ENCODE peak calls at places on chromosomes 12 and 14, in six cellular contexts. Q is gastrocnemius medialis, U is hepatocyte, N is WERI-Rb-1, Y is chondrocyte, X is BE2C. M is an unnamed sample.

GRCh38 chr12:25970082-25970481 is 11.6 kb downstream of the RASSF8 start:
- DNase-seq in Q (no peak), U (no peak), N (no peak), Y (no peak), X (no peak), M (no peak)

GRCh38 chr12:40921563-40922163 is 229.4 kb downstream of the CNTN1 start:
- DNase-seq in Q (no peak), U (peak), N (no peak), Y (no peak), X (no peak), M (no peak)

GRCh38 chr12:129535351-129535750 is 368.5 kb downstream of the TMEM132D start:
- DNase-seq in Q (no peak), U (peak), N (no peak), Y (no peak), X (no peak), M (no peak)

GRCh38 chr14:91380610-91381371 is 36.8 kb downstream of the CCDC88C start:
- DNase-seq in Q (no peak), U (peak), N (no peak), Y (no peak), X (no peak), M (no peak)

GRCh38 chr14:99179506-99179905 is 92.5 kb downstream of the BCL11B start:
- DNase-seq in Q (no peak), U (no peak), N (no peak), Y (no peak), X (no peak), M (no peak)

GRCh38 chr14:49895480-49895879 is 2.6 kb downstream of the ARF6 start:
- DNase-seq in Q (no peak), U (no peak), N (no peak), Y (no peak), X (no peak), M (no peak)

GRCh38 chr12:133203344-133204263 is 22.3 kb downstream of the ZNF268 start:
- DNase-seq in Q (no peak), U (no peak), N (no peak), Y (no peak), X (no peak), M (no peak)

GRCh38 chr14:106436310-106436905 is 910.0 kb downstream of the TMEM121 start:
- DNase-seq in Q (no peak), U (no peak), N (peak), Y (no peak), X (peak), M (peak)

GRCh38 chr12:110224379-110225304 is 56.4 kb upstream of the ATP2A2 start:
- DNase-seq in Q (peak), U (peak), N (no peak), Y (no peak), X (peak), M (no peak)

GRCh38 chr12:130714091-130714590 is 2.0 kb downstream of the RIMBP2 start:
- DNase-seq in Q (no peak), U (peak), N (no peak), Y (no peak), X (peak), M (no peak)

GRCh38 chr12:19783547-19784444 is 344.5 kb downstream of the AEBP2 start:
- DNase-seq in Q (no peak), U (no peak), N (peak), Y (no peak), X (no peak), M (peak)

GRCh38 chr12:49201595-49202295 is 12.9 kb upstream of the TUBA1A start:
- DNase-seq in Q (no peak), U (peak), N (no peak), Y (no peak), X (peak), M (no peak)

GRCh38 chr14:90905531-90905930 is 89.3 kb upstream of the TTC7B start:
- DNase-seq in Q (no peak), U (no peak), N (no peak), Y (no peak), X (no peak), M (no peak)

GRCh38 chr14:55386037-55386798 is 25.4 kb downstream of the ATG14 start:
- DNase-seq in Q (no peak), U (no peak), N (no peak), Y (no peak), X (no peak), M (no peak)

GRCh38 chr12:65839027-65839426 is 14.7 kb downstream of the HMGA2 start:
- DNase-seq in Q (no peak), U (no peak), N (no peak), Y (no peak), X (no peak), M (no peak)

GRCh38 chr12:80602455-80602854 is 105.0 kb upstream of the MYF6 start:
- DNase-seq in Q (no peak), U (no peak), N (no peak), Y (no peak), X (no peak), M (no peak)

GRCh38 chr12:80607361-80608135 is 99.9 kb upstream of the MYF6 start:
- DNase-seq in Q (no peak), U (no peak), N (no peak), Y (no peak), X (no peak), M (no peak)
- TF ChIP-seq CTCF in Q (no peak), U (no peak), N (no peak), Y (peak), X (peak), M (peak)

GRCh38 chr12:17588968-17589367 is 501.0 kb downstream of the RERGL start:
- DNase-seq in Q (no peak), U (peak), N (peak), Y (no peak), X (peak), M (peak)
- TF ChIP-seq CTCF in Q (no peak), U (peak), N (peak), Y (peak), X (peak), M (peak)

GRCh38 chr12:52585951-52586350 is 12.3 kb upstream of the KRT74 start:
- DNase-seq in Q (no peak), U (no peak), N (no peak), Y (peak), X (no peak), M (no peak)
- TF ChIP-seq CTCF in Q (no peak), U (no peak), N (no peak), Y (no peak), X (no peak), M (no peak)

DNA sequence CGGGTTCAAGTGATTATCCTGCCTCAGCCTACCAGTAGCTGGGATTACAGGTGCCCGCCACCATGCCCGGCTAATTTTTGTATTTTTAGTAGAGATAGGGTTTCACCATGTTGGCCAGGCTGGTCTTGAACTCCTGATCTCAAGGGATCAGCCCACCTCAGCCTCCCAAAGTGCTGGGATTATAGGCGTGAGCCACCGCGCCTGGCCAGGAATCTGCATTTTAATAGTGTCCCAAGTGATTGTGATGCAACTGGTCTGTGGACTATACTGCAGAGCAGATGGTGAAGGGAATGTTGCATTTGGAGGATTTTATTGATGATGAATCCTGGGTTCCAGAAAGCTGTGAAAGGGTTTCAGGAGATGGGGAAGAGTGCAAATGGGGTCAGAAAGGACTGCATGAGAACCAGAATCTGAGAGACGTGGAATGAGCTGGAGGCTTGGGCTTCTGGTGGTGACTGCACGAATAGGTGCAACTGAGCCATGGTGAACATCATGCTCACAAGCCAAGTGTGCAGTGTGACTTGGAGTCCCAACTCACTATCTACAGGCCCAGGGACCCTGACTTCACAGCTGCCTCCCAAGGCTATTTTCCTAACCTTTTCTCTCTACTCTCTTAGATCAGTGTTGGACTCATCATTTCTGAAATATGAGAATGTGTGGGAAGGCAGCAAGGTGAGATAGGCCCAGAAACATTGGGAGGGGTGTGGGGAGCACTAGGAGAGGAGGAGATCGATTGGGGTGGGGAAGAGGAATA is 4.5 kb downstream of the RPS26 start:
- DNase-seq in Q (no peak), U (no peak), N (no peak), Y (no peak), X (no peak), M (no peak)
- TF ChIP-seq CTCF in Q (no peak), U (no peak), N (no peak), Y (no peak), X (no peak), M (no peak)

DNA sequence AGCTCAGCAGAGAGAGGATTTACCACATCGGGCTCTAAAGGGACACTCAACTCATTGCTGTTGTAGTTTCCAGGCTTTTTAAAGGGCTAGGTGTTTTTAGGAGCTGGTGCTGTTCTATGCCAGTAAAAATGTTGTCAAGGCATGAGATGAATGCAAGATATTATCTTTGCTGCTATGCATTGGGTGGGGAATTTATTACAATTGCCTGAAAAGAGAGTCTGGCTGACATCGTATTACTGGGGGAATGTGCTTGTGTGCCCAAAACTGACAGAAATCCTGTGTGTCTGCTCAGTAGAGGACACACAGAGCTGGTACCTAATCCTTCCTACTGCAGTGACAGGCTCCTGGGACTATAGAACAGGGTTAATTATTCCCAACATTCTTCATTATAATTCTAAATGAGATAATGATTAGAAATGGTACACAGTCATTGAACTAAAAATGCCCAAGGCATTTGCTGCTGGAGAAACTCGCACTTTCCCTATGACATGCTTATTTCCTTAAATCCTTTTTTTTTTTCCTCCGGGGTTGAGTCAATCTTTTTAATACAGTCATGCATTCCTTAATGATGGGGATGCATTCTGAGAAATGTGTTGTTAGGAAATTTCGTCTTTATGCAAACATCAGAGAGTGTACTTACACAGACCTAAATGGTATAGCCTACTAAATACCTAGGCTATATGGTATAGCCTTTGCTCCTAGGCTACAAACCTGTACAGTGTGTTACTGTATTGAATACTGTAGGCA is 30.0 kb upstream of the DACT1 start:
- DNase-seq in Q (no peak), U (no peak), N (no peak), Y (no peak), X (no peak), M (no peak)
- TF ChIP-seq CTCF in Q (no peak), U (no peak), N (no peak), Y (no peak), X (no peak), M (no peak)

GRCh38 chr14:104650057-104650980 is 39.1 kb upstream of the INF2 start:
- DNase-seq in Q (no peak), U (peak), N (peak), Y (peak), X (peak), M (peak)
- TF ChIP-seq CTCF in Q (peak), U (peak), N (peak), Y (peak), X (peak), M (peak)

GRCh38 chr12:125996438-125996837 is 931.2 kb downstream of the AACS start:
- DNase-seq in Q (no peak), U (no peak), N (no peak), Y (no peak), X (no peak), M (no peak)
- TF ChIP-seq CTCF in Q (no peak), U (no peak), N (no peak), Y (no peak), X (no peak), M (no peak)

DNA sequence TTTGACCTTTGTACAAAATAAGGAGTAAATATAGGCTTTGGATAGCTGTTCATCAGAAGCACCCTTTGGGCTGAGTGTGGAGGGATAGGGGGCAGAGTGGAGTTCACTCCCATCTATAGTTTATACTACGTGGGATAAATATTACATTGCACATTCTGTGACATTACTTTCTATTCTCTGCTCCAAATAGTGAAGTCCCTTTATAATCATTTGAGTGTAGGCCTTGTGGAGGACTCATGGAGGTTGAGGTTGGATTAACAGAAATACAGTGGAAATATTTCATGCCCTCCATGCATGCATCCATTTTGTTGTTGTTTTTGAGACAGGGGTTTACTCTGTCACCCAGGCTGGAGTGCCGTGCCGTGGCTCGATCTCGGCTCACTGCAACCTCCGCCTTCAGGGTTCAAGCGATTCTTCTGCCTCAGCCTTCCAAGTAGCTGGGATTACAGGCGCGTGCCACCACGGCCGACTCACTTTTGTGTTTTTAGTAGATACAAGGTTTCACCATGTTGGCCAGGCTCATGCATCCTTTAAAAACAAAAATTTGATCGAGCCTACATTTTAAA is 1.4 kb downstream of the CHPT1 start:
- DNase-seq in Q (no peak), U (no peak), N (no peak), Y (no peak), X (peak), M (no peak)
- TF ChIP-seq CTCF in Q (no peak), U (peak), N (no peak), Y (peak), X (peak), M (no peak)

GRCh38 chr12:12723681-12724420 is 6.7 kb downstream of the CDKN1B start:
- DNase-seq in Q (no peak), U (peak), N (no peak), Y (no peak), X (peak), M (peak)
- TF ChIP-seq CTCF in Q (no peak), U (no peak), N (no peak), Y (no peak), X (no peak), M (no peak)

GRCh38 chr14:100982356-100982755 is 78.8 kb upstream of the RTL1 start:
- DNase-seq in Q (no peak), U (no peak), N (no peak), Y (no peak), X (no peak), M (no peak)

GRCh38 chr14:100983710-100984109 is 80.2 kb upstream of the RTL1 start:
- DNase-seq in Q (no peak), U (no peak), N (no peak), Y (no peak), X (no peak), M (no peak)

GRCh38 chr14:100980823-100981222 is 77.3 kb upstream of the RTL1 start:
- DNase-seq in Q (no peak), U (no peak), N (no peak), Y (no peak), X (no peak), M (no peak)

GRCh38 chr14:100981808-100982207 is 78.3 kb upstream of the RTL1 start:
- DNase-seq in Q (no peak), U (no peak), N (no peak), Y (no peak), X (no peak), M (no peak)

GRCh38 chr14:100982764-100983163 is 79.2 kb upstream of the RTL1 start:
- DNase-seq in Q (no peak), U (no peak), N (no peak), Y (no peak), X (no peak), M (no peak)
- TF ChIP-seq CTCF in Q (no peak), U (no peak), N (no peak), Y (no peak), X (no peak), M (no peak)